ENCODE peak calls at places on chromosomes 6 and 20, in four cellular contexts. S is A549, B is endothelial cell of umbilical vein, E is HepG2. H is an unnamed sample.
A peak's percentile ranks its signal among the peaks of the same experiment; 100 is the strongest.

GRCh38 chr6:15355683-15356099 is 109.8 kb downstream of the JARID2 start:
- DNase-seq in S (no peak), B (no peak), E (no peak), H (no peak)

GRCh38 chr6:46044876-46045617 is 29.4 kb upstream of the CLIC5 start:
- DNase-seq in S (peak; percentile 18), B (peak; percentile 96), E (no peak), H (peak; percentile 73)

GRCh38 chr6:129890701-129891100 is 29.6 kb upstream of the TMEM244 start:
- DNase-seq in S (no peak), B (no peak), E (no peak), H (no peak)

GRCh38 chr20:53083411-53083810 is 111.3 kb downstream of the TSHZ2 start:
- DNase-seq in S (no peak), B (no peak), E (peak; percentile 23), H (no peak)

GRCh38 chr6:13398081-13398406 is 69.7 kb upstream of the TBC1D7 start:
- DNase-seq in S (no peak), B (no peak), E (no peak), H (no peak)

GRCh38 chr6:10177703-10178102 is 237.2 kb downstream of the TFAP2A start:
- DNase-seq in S (peak; percentile 6), B (no peak), E (no peak), H (no peak)

GRCh38 chr6:36075656-36076055 is 48.0 kb downstream of the MAPK14 start:
- DNase-seq in S (peak; percentile 21), B (no peak), E (peak; percentile 71), H (peak; percentile 21)

GRCh38 chr6:19719691-19720127 is 117.5 kb upstream of the ID4 start:
- DNase-seq in S (no peak), B (no peak), E (no peak), H (no peak)

GRCh38 chr6:20333870-20334269 is 67.8 kb upstream of the E2F3 start:
- DNase-seq in S (no peak), B (no peak), E (no peak), H (no peak)

GRCh38 chr6:130890531-130890950 is 63.3 kb downstream of the SMLR1 start:
- DNase-seq in S (no peak), B (no peak), E (no peak), H (no peak)

GRCh38 chr20:16158090-16158975 is 414.9 kb downstream of the KIF16B start:
- DNase-seq in S (no peak), B (no peak), E (no peak), H (peak; percentile 16)

GRCh38 chr6:12026120-12026519 is 14.0 kb downstream of the HIVEP1 start:
- DNase-seq in S (no peak), B (peak; percentile 57), E (no peak), H (no peak)

GRCh38 chr20:20535051-20535450 is 167.1 kb downstream of the INSM1 start:
- DNase-seq in S (no peak), B (no peak), E (no peak), H (no peak)

GRCh38 chr6:122788663-122789062 is 395 bp upstream of the SMPDL3A start:
- DNase-seq in S (no peak), B (no peak), E (no peak), H (no peak)

GRCh38 chr6:89269981-89270380 is 45.1 kb downstream of the GABRR2 start:
- DNase-seq in S (no peak), B (no peak), E (no peak), H (no peak)

GRCh38 chr20:62792940-62793756 is 3.1 kb upstream of the MRGBP start:
- DNase-seq in S (no peak), B (no peak), E (no peak), H (no peak)

GRCh38 chr20:48818481-48818987 is 9.3 kb downstream of the PREX1 start:
- DNase-seq in S (no peak), B (no peak), E (no peak), H (no peak)

GRCh38 chr6:27251672-27252251 is 4.3 kb downstream of the PRSS16 start:
- DNase-seq in S (peak; percentile 85), B (peak; percentile 23), E (no peak), H (peak; percentile 85)

GRCh38 chr6:33001685-33002084 is 7.7 kb downstream of the HLA-DOA start:
- DNase-seq in S (no peak), B (no peak), E (no peak), H (no peak)

GRCh38 chr6:148239777-148240462 is 102.7 kb upstream of the SASH1 start:
- DNase-seq in S (no peak), B (no peak), E (no peak), H (no peak)

GRCh38 chr6:121263742-121264141 is 70.5 kb downstream of the TBC1D32 start:
- DNase-seq in S (no peak), B (no peak), E (no peak), H (no peak)

GRCh38 chr6:31497595-31498476 is at the start of gene MICB:
- DNase-seq in S (peak; percentile 78), B (peak; percentile 85), E (peak; percentile 82), H (peak; percentile 91)

GRCh38 chr20:41482647-41483552 is 116.3 kb upstream of the EMILIN3 start:
- DNase-seq in S (no peak), B (peak; percentile 21), E (no peak), H (no peak)

GRCh38 chr20:38805958-38806854 is 709 bp downstream of the PPP1R16B start:
- DNase-seq in S (no peak), B (peak; percentile 30), E (no peak), H (peak; percentile 48)

GRCh38 chr6:155130161-155130853 is 133.5 kb upstream of the CLDN20 start:
- DNase-seq in S (no peak), B (no peak), E (no peak), H (no peak)

DNA sequence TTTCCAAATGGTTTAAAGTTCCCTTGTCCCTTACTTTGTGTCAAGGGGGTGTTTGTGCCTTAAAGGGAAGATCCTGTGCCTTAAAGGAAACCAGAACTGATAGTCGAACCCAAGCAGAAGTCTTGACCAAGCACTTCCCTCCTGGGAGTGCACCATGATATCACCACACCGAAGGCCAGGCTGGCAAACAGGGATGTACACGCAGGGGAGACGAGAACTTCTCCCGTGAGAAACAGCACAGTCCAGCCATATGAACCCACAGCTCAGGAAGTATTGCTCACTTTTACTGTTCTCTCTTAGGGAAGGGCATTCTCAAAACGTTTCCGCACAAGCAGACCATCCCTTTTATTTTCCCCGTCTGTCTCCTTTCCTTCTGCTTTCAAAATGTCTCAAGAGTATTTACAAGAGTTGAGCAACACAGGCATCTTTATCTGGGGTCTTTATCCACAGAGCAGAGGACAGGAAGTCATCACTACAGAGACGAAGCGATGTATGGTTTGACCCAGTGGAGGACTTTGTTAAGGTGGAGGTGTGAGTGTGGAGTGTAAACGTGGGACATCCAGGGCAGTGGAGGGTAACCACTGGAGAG is 12.8 kb upstream of the SERPINB1 start:
- DNase-seq in S (no peak), B (peak; percentile 94), E (no peak), H (peak; percentile 88)
- TF ChIP-seq MAX in S (no peak), B (no peak), E (peak; percentile 28), H (no peak)

DNA sequence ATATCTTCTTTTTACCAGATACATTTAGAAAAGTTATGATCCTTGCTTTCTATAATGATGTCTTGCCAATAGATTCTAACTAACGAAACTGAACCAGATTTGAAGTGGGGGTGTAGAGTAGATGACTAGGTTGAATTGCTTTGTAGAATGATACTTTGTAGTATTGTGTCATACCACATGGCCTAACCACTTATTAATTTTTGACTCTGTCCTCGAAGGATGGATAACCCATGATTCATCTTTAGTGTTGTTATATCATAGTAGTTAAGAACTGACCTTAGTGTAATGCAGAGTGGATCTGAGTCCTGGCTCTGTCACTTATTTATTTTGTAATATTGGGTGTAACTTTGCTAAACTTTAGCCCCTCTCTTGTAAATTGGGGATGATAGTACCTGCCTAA is 4.5 kb downstream of the PHF3 start:
- DNase-seq in S (no peak), B (no peak), E (no peak), H (peak; percentile 46)
- TF ChIP-seq MYC in S (no peak), B (no peak), E (no peak), H (no peak)

GRCh38 chr6:42510795-42511194 is 53.0 kb upstream of the UBR2 start:
- DNase-seq in S (no peak), B (no peak), E (no peak), H (no peak)
- TF ChIP-seq CTCF in S (no peak), B (no peak), E (no peak), H (no peak)

GRCh38 chr6:138569970-138570715 is 70.8 kb upstream of the NHSL1 start:
- DNase-seq in S (no peak), B (no peak), E (peak; percentile 94), H (no peak)
- TF ChIP-seq MAX in S (no peak), B (no peak), E (peak; percentile 65), H (no peak)

GRCh38 chr6:134420638-134421181 is 102.8 kb upstream of the SGK1 start:
- DNase-seq in S (peak; percentile 8), B (peak; percentile 86), E (no peak), H (no peak)

GRCh38 chr6:134421496-134421895 is 103.6 kb upstream of the SGK1 start:
- DNase-seq in S (no peak), B (peak; percentile 58), E (no peak), H (no peak)

GRCh38 chr6:134424795-134425163 is 106.9 kb upstream of the SGK1 start:
- DNase-seq in S (no peak), B (no peak), E (no peak), H (no peak)

GRCh38 chr6:134424131-134424794 is 106.4 kb upstream of the SGK1 start:
- DNase-seq in S (no peak), B (peak; percentile 13), E (no peak), H (peak; percentile 37)

GRCh38 chr6:134422426-134423231 is 104.7 kb upstream of the SGK1 start:
- DNase-seq in S (peak; percentile 59), B (peak; percentile 81), E (peak; percentile 20), H (no peak)
- TF ChIP-seq MYC in S (no peak), B (no peak), E (no peak), H (no peak)

GRCh38 chr6:17012421-17013225 is 89.2 kb upstream of the STMND1 start:
- DNase-seq in S (no peak), B (peak; percentile 72), E (no peak), H (no peak)
- TF ChIP-seq CTCF in S (no peak), B (peak; percentile 34), E (peak; percentile 8), H (no peak)